ENCODE peak calls at places on chromosomes 4 and X, in four cellular contexts. One of them, this sample, is unnamed.

GRCh38 chr4:5773271-5773555 is 62.2 kb downstream of the EVC start:
- DNase-seq in SK-N-SH: no peak
- DNase-seq in astrocyte of the spinal cord: peak; percentile 74
- DNase-seq in WERI-Rb-1: peak; percentile 62
- DNase-seq in this sample: peak; percentile 27

GRCh38 chr4:56787380-56787779 is 34.1 kb downstream of the SPINK2 start:
- DNase-seq in SK-N-SH: no peak
- DNase-seq in astrocyte of the spinal cord: no peak
- DNase-seq in WERI-Rb-1: peak; percentile 85
- DNase-seq in this sample: peak; percentile 53

GRCh38 chrX:21845096-21845495 is 5.7 kb downstream of the MBTPS2 start:
- DNase-seq in SK-N-SH: no peak
- DNase-seq in astrocyte of the spinal cord: no peak
- DNase-seq in WERI-Rb-1: no peak
- DNase-seq in this sample: no peak

GRCh38 chr4:1012031-1012739 is 759 bp downstream of the FGFRL1 start:
- DNase-seq in WERI-Rb-1: peak; percentile 84
- DNase-seq in astrocyte of the spinal cord: peak; percentile 69
- DNase-seq in SK-N-SH: peak; percentile 72
- DNase-seq in this sample: no peak

GRCh38 chr4:3037957-3038451 is 36.3 kb downstream of the HTT-AS start:
- DNase-seq in WERI-Rb-1: no peak
- DNase-seq in SK-N-SH: no peak
- DNase-seq in astrocyte of the spinal cord: no peak
- DNase-seq in this sample: no peak

GRCh38 chr4:48575964-48576363 is 85.9 kb downstream of the ZAR1 start:
- DNase-seq in SK-N-SH: no peak
- DNase-seq in WERI-Rb-1: no peak
- DNase-seq in astrocyte of the spinal cord: peak; percentile 73
- DNase-seq in this sample: no peak

GRCh38 chr4:40388248-40388647 is 53.1 kb downstream of the CHRNA9 start:
- DNase-seq in astrocyte of the spinal cord: no peak
- DNase-seq in SK-N-SH: no peak
- DNase-seq in WERI-Rb-1: peak; percentile 14
- DNase-seq in this sample: no peak

GRCh38 chrX:67723580-67724351 is 179.9 kb downstream of the AR start:
- DNase-seq in WERI-Rb-1: no peak
- DNase-seq in SK-N-SH: no peak
- DNase-seq in astrocyte of the spinal cord: no peak
- DNase-seq in this sample: no peak

GRCh38 chr4:102815981-102816380 is 11.4 kb downstream of the UBE2D3 start:
- DNase-seq in SK-N-SH: no peak
- DNase-seq in astrocyte of the spinal cord: peak; percentile 86
- DNase-seq in WERI-Rb-1: no peak
- DNase-seq in this sample: peak; percentile 95

GRCh38 chrX:49041683-49042529 is 1.3 kb downstream of the TFE3 start:
- DNase-seq in astrocyte of the spinal cord: peak; percentile 30
- DNase-seq in SK-N-SH: peak; percentile 29
- DNase-seq in WERI-Rb-1: peak; percentile 52
- DNase-seq in this sample: peak; percentile 74

GRCh38 chr4:40960926-40961325 is 211.2 kb downstream of the NSUN7 start:
- DNase-seq in SK-N-SH: no peak
- DNase-seq in WERI-Rb-1: no peak
- DNase-seq in astrocyte of the spinal cord: no peak
- DNase-seq in this sample: peak; percentile 33

GRCh38 chrX:53244610-53245009 is 19.6 kb upstream of the KDM5C start:
- DNase-seq in astrocyte of the spinal cord: no peak
- DNase-seq in WERI-Rb-1: no peak
- DNase-seq in SK-N-SH: no peak
- DNase-seq in this sample: no peak

GRCh38 chr4:79241846-79242245 is 84.0 kb downstream of the NAA11 start:
- DNase-seq in astrocyte of the spinal cord: peak; percentile 42
- DNase-seq in SK-N-SH: no peak
- DNase-seq in WERI-Rb-1: no peak
- DNase-seq in this sample: peak; percentile 40

GRCh38 chr4:56910172-56910967 is 2.7 kb downstream of the REST start:
- DNase-seq in astrocyte of the spinal cord: no peak
- DNase-seq in WERI-Rb-1: no peak
- DNase-seq in SK-N-SH: no peak
- DNase-seq in this sample: no peak

GRCh38 chr4:150960079-150960478 is 55.0 kb downstream of the LRBA start:
- DNase-seq in astrocyte of the spinal cord: no peak
- DNase-seq in WERI-Rb-1: peak; percentile 40
- DNase-seq in SK-N-SH: peak; percentile 41
- DNase-seq in this sample: peak; percentile 53

GRCh38 chr4:149077142-149077541 is 634.9 kb upstream of the NR3C2 start:
- DNase-seq in SK-N-SH: no peak
- DNase-seq in astrocyte of the spinal cord: no peak
- DNase-seq in WERI-Rb-1: no peak
- DNase-seq in this sample: no peak

GRCh38 chr4:170868191-170868590 is 778.4 kb upstream of the AADAT start:
- DNase-seq in WERI-Rb-1: no peak
- DNase-seq in SK-N-SH: no peak
- DNase-seq in astrocyte of the spinal cord: no peak
- DNase-seq in this sample: no peak

GRCh38 chr4:137039369-137039768 is 492.9 kb downstream of the PCDH18 start:
- DNase-seq in astrocyte of the spinal cord: no peak
- DNase-seq in SK-N-SH: no peak
- DNase-seq in WERI-Rb-1: no peak
- DNase-seq in this sample: no peak

GRCh38 chrX:119989905-119990408 is 46.4 kb upstream of the NKAP start:
- DNase-seq in SK-N-SH: no peak
- DNase-seq in WERI-Rb-1: no peak
- DNase-seq in astrocyte of the spinal cord: no peak
- DNase-seq in this sample: no peak

GRCh38 chrX:119990995-119991787 is 47.6 kb upstream of the NKAP start:
- DNase-seq in SK-N-SH: peak; percentile 32
- DNase-seq in astrocyte of the spinal cord: no peak
- DNase-seq in WERI-Rb-1: peak; percentile 13
- DNase-seq in this sample: no peak

GRCh38 chrX:119986203-119986602 is 42.7 kb upstream of the NKAP start:
- DNase-seq in SK-N-SH: no peak
- DNase-seq in astrocyte of the spinal cord: no peak
- DNase-seq in WERI-Rb-1: no peak
- DNase-seq in this sample: no peak

GRCh38 chrX:119996069-119996468 is 52.5 kb upstream of the NKAP start:
- DNase-seq in astrocyte of the spinal cord: no peak
- DNase-seq in SK-N-SH: no peak
- DNase-seq in WERI-Rb-1: no peak
- DNase-seq in this sample: no peak

GRCh38 chrX:119990409-119990994 is 47.0 kb upstream of the NKAP start:
- DNase-seq in astrocyte of the spinal cord: no peak
- DNase-seq in WERI-Rb-1: peak; percentile 33
- DNase-seq in SK-N-SH: no peak
- DNase-seq in this sample: no peak
- H3K4me3 ChIP-seq in astrocyte of the spinal cord: no peak overlapping the region
- H3K4me3 ChIP-seq in WERI-Rb-1: peak overlapping the region; percentile 52
- H3K4me3 ChIP-seq in SK-N-SH: no peak overlapping the region
- H3K4me3 ChIP-seq in this sample: no peak overlapping the region

DNA sequence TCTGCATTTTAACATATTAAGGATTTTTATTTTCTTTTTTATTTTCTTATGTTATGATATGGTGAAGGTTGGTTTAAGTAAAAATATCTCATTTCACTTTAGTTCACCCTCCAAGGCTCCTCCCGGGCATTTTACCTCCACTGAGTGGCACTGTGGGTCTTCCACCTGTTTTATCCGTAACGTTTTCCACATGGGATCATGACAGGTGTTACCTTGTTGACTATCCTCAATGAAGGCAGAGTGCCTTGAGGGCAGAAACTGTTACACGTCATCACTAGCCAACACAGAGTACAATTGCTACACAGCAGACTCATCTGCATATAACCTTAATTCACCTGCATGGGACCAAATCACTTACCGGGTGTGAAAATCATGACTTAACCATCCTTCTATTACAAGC is 105.8 kb downstream of the GEMIN8 start:
- DNase-seq in WERI-Rb-1: peak; percentile 13
- DNase-seq in SK-N-SH: no peak
- DNase-seq in astrocyte of the spinal cord: no peak
- DNase-seq in this sample: no peak
- TF ChIP-seq CTCF in WERI-Rb-1: no peak
- TF ChIP-seq CTCF in SK-N-SH: no peak
- TF ChIP-seq CTCF in astrocyte of the spinal cord: no peak
- TF ChIP-seq CTCF in this sample: no peak

GRCh38 chr4:143564472-143564871 is 51.0 kb downstream of the SMARCA5 start:
- DNase-seq in SK-N-SH: no peak
- DNase-seq in WERI-Rb-1: no peak
- DNase-seq in astrocyte of the spinal cord: no peak
- DNase-seq in this sample: no peak

GRCh38 chr4:143558823-143559756 is 45.6 kb downstream of the SMARCA5 start:
- DNase-seq in SK-N-SH: peak; percentile 84
- DNase-seq in WERI-Rb-1: peak; percentile 95
- DNase-seq in astrocyte of the spinal cord: peak; percentile 68
- DNase-seq in this sample: peak; percentile 58

GRCh38 chr4:143558286-143558685 is 44.8 kb downstream of the SMARCA5 start:
- DNase-seq in SK-N-SH: no peak
- DNase-seq in WERI-Rb-1: peak; percentile 57
- DNase-seq in astrocyte of the spinal cord: no peak
- DNase-seq in this sample: no peak

GRCh38 chr4:143555676-143556075 is 42.2 kb downstream of the SMARCA5 start:
- DNase-seq in WERI-Rb-1: no peak
- DNase-seq in SK-N-SH: no peak
- DNase-seq in astrocyte of the spinal cord: no peak
- DNase-seq in this sample: peak; percentile 5

GRCh38 chr4:143559757-143560147 is 46.2 kb downstream of the SMARCA5 start:
- DNase-seq in WERI-Rb-1: peak; percentile 56
- DNase-seq in SK-N-SH: peak; percentile 53
- DNase-seq in astrocyte of the spinal cord: no peak
- DNase-seq in this sample: no peak
- H3K4me3 ChIP-seq in WERI-Rb-1: peak overlapping the region; percentile 55
- H3K4me3 ChIP-seq in SK-N-SH: peak overlapping the region; percentile 51
- H3K4me3 ChIP-seq in astrocyte of the spinal cord: peak overlapping the region; percentile 55
- H3K4me3 ChIP-seq in this sample: peak overlapping the region; percentile 49

GRCh38 chrX:96579252-96579651 is 105.4 kb upstream of the DIAPH2 start:
- DNase-seq in SK-N-SH: no peak
- DNase-seq in astrocyte of the spinal cord: no peak
- DNase-seq in WERI-Rb-1: no peak
- DNase-seq in this sample: no peak
- TF ChIP-seq CTCF in SK-N-SH: no peak
- TF ChIP-seq CTCF in astrocyte of the spinal cord: no peak
- TF ChIP-seq CTCF in WERI-Rb-1: no peak
- TF ChIP-seq CTCF in this sample: no peak

GRCh38 chr4:132085105-132085504 is 1064.0 kb upstream of the PCDH10 start:
- DNase-seq in astrocyte of the spinal cord: no peak
- DNase-seq in SK-N-SH: no peak
- DNase-seq in WERI-Rb-1: no peak
- DNase-seq in this sample: no peak
- H3K4me3 ChIP-seq in astrocyte of the spinal cord: no peak overlapping the region
- H3K4me3 ChIP-seq in SK-N-SH: no peak overlapping the region
- H3K4me3 ChIP-seq in WERI-Rb-1: no peak overlapping the region
- H3K4me3 ChIP-seq in this sample: no peak overlapping the region

GRCh38 chr4:177051473-177052060 is 258.1 kb upstream of the NEIL3 start:
- DNase-seq in astrocyte of the spinal cord: peak; percentile 13
- DNase-seq in WERI-Rb-1: peak; percentile 66
- DNase-seq in SK-N-SH: peak; percentile 10
- DNase-seq in this sample: peak; percentile 55
- TF ChIP-seq CTCF in astrocyte of the spinal cord: peak; percentile 19
- TF ChIP-seq CTCF in WERI-Rb-1: peak; percentile 80
- TF ChIP-seq CTCF in SK-N-SH: peak; percentile 53
- TF ChIP-seq CTCF in this sample: peak; percentile 55

GRCh38 chrX:107733686-107734085 is 41.9 kb downstream of the TSC22D3 start:
- DNase-seq in WERI-Rb-1: no peak
- DNase-seq in astrocyte of the spinal cord: no peak
- DNase-seq in SK-N-SH: no peak
- DNase-seq in this sample: no peak

GRCh38 chrX:107731831-107732502 is 43.6 kb downstream of the TSC22D3 start:
- DNase-seq in astrocyte of the spinal cord: peak; percentile 85
- DNase-seq in SK-N-SH: peak; percentile 44
- DNase-seq in WERI-Rb-1: no peak
- DNase-seq in this sample: peak; percentile 91

GRCh38 chrX:107729558-107730297 is 45.9 kb downstream of the TSC22D3 start:
- DNase-seq in SK-N-SH: no peak
- DNase-seq in astrocyte of the spinal cord: no peak
- DNase-seq in WERI-Rb-1: no peak
- DNase-seq in this sample: no peak

GRCh38 chrX:107730298-107730655 is 45.3 kb downstream of the TSC22D3 start:
- DNase-seq in astrocyte of the spinal cord: no peak
- DNase-seq in WERI-Rb-1: no peak
- DNase-seq in SK-N-SH: no peak
- DNase-seq in this sample: no peak

DNA sequence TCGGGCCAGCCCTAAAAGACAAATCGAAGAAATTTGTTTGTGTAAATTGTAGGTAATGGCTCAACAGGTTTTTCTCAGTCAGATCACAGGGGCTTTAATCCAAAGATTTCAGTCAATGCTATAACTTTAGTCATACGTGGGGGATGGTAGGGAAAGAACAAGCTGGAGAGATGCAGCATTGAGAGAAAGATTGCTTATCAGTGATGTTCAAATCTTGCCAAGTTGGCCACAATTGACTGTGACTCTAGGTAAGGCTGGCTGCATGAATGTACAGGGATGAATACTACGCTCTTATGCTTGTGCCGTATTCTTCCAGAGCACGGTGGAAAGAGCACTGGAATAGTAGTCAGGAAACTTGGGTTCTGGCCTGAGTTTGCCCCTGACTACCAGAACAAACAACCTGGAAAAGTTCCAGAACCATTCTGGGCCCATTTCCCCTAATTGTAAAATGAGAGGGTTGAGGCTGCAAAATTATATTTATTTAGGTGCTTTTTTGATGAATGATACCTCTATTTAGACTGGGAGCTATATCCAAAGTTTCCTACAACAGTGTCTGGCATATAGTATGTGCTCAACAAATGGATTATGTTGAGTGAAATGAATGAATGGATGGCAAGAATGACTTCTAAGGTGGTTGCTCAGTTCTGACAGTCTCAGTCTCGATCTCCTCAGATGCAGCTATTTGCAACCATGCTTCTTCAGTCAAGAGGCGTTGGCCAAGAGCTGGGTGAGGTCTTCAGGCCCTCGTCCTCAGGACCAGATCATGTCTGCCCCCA is 44.4 kb downstream of the TSC22D3 start:
- DNase-seq in astrocyte of the spinal cord: no peak
- DNase-seq in SK-N-SH: no peak
- DNase-seq in WERI-Rb-1: no peak
- DNase-seq in this sample: no peak
- H3K4me3 ChIP-seq in astrocyte of the spinal cord: no peak overlapping the region
- H3K4me3 ChIP-seq in SK-N-SH: no peak overlapping the region
- H3K4me3 ChIP-seq in WERI-Rb-1: no peak overlapping the region
- H3K4me3 ChIP-seq in this sample: no peak overlapping the region

DNA sequence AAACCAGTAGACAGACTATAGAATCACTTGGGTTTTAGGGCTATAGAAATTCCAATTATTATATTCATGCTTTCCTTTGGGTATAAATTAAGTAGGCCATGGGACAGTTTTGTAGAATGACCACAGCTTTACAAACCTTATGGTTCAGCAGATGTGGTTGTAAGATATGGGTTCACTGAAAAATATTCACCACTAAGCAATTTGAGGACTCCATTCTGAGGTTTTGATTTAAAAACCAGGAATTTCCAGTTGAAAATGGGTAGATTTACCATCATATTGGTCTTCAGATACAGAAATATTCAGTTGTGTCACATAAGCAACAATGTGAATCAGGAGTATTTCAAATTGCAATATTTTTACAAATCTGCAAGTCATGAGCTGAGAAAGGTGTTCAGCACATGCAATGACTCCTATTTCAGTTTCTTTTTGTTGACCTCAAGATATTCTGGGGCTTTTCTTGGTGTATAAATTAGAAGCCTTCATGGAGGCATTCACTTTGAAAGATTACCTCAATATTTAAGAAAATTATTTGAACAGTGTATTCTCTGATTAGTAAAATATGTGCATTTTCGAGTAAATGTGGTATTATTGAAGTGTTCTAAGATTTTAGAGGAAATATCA is 218.4 kb upstream of the HCCS start:
- DNase-seq in SK-N-SH: no peak
- DNase-seq in WERI-Rb-1: no peak
- DNase-seq in astrocyte of the spinal cord: peak; percentile 49
- DNase-seq in this sample: peak; percentile 33
- TF ChIP-seq CTCF in SK-N-SH: no peak
- TF ChIP-seq CTCF in WERI-Rb-1: no peak
- TF ChIP-seq CTCF in astrocyte of the spinal cord: no peak
- TF ChIP-seq CTCF in this sample: no peak